ENCODE peak calls at places on chromosomes 5 and 9, in five cellular contexts. H, P, N, D and A are unnamed samples.

GRCh38 chr9:130345009-130345992 is 79.7 kb downstream of the HMCN2 start:
- DNase-seq in H (no peak), P (no peak), N (no peak), D (no peak), A (no peak)

GRCh38 chr5:157269165-157269671 is 3.3 kb downstream of the CYFIP2 start:
- DNase-seq in H (peak), P (no peak), N (no peak), D (no peak), A (peak)

GRCh38 chr5:166695311-166695710 is 1596.1 kb upstream of the WWC1 start:
- DNase-seq in H (no peak), P (no peak), N (no peak), D (no peak), A (no peak)

GRCh38 chr5:170303564-170303963 is 6.0 kb upstream of the LCP2 start:
- DNase-seq in H (no peak), P (no peak), N (no peak), D (no peak), A (no peak)

GRCh38 chr9:134027561-134027960 is 2.3 kb downstream of the BRD3OS start:
- DNase-seq in H (no peak), P (no peak), N (peak), D (no peak), A (no peak)

GRCh38 chr9:100575006-100575405 is 2.9 kb upstream of the CAVIN4 start:
- DNase-seq in H (no peak), P (no peak), N (no peak), D (no peak), A (no peak)

GRCh38 chr9:23669776-23670175 is 156.3 kb downstream of the ELAVL2 start:
- DNase-seq in H (no peak), P (no peak), N (no peak), D (no peak), A (no peak)

GRCh38 chr5:151966046-151966445 is 41.4 kb upstream of the GLRA1 start:
- DNase-seq in H (no peak), P (no peak), N (no peak), D (no peak), A (no peak)

GRCh38 chr9:127763918-127764384 is 14.5 kb downstream of the SH2D3C start:
- DNase-seq in H (no peak), P (no peak), N (peak), D (peak), A (peak)

GRCh38 chr5:96517294-96517693 is 84.2 kb upstream of the PCSK1 start:
- DNase-seq in H (no peak), P (no peak), N (no peak), D (no peak), A (no peak)

GRCh38 chr5:73702951-73703350 is 77.0 kb downstream of the ARHGEF28 start:
- DNase-seq in H (no peak), P (no peak), N (no peak), D (no peak), A (no peak)

GRCh38 chr9:91192785-91193657 is 168.7 kb downstream of the AUH start:
- DNase-seq in H (peak), P (peak), N (peak), D (peak), A (peak)

GRCh38 chr5:78568212-78568611 is 80.4 kb downstream of the LHFPL2 start:
- DNase-seq in H (no peak), P (no peak), N (no peak), D (peak), A (no peak)

GRCh38 chr5:440413-441180 is 2.4 kb upstream of the EXOC3 start:
- DNase-seq in H (no peak), P (no peak), N (no peak), D (no peak), A (no peak)

GRCh38 chr5:122639852-122640251 is 135.0 kb upstream of the SNX2 start:
- DNase-seq in H (no peak), P (no peak), N (no peak), D (no peak), A (no peak)

GRCh38 chr5:35454011-35454525 is 163.6 kb upstream of the SPEF2 start:
- DNase-seq in H (no peak), P (no peak), N (no peak), D (no peak), A (no peak)

GRCh38 chr9:105376893-105377292 is 70.9 kb upstream of the FSD1L start:
- DNase-seq in H (no peak), P (no peak), N (no peak), D (no peak), A (no peak)

GRCh38 chr9:128094950-128095544 is 27.0 kb downstream of the SLC25A25 start:
- DNase-seq in H (no peak), P (peak), N (no peak), D (no peak), A (no peak)

GRCh38 chr5:31086839-31087415 is 106.6 kb upstream of the CDH6 start:
- DNase-seq in H (no peak), P (no peak), N (no peak), D (no peak), A (no peak)

GRCh38 chr5:141816598-141817399 is 61.4 kb downstream of the PCDH1 start:
- DNase-seq in H (no peak), P (no peak), N (no peak), D (peak), A (no peak)

GRCh38 chr9:74824654-74825053 is 63.1 kb downstream of the TRPM6 start:
- DNase-seq in H (no peak), P (no peak), N (no peak), D (peak), A (no peak)

GRCh38 chr9:89755835-89756234 is 151.0 kb downstream of the GADD45G start:
- DNase-seq in H (no peak), P (no peak), N (no peak), D (no peak), A (no peak)

GRCh38 chr5:38751103-38751502 is 94.7 kb upstream of the OSMR start:
- DNase-seq in H (no peak), P (no peak), N (no peak), D (no peak), A (no peak)

GRCh38 chr5:16687898-16688297 is 71.1 kb upstream of the RETREG1 start:
- DNase-seq in H (no peak), P (no peak), N (no peak), D (no peak), A (no peak)

GRCh38 chr9:22214021-22214420 is 204.9 kb upstream of the CDKN2B start:
- DNase-seq in H (no peak), P (no peak), N (no peak), D (no peak), A (no peak)

GRCh38 chr9:18122156-18122555 is 351.8 kb upstream of the ADAMTSL1 start:
- DNase-seq in H (no peak), P (no peak), N (no peak), D (peak), A (no peak)

GRCh38 chr9:98432960-98433359 is 177.5 kb upstream of the TBC1D2 start:
- DNase-seq in H (no peak), P (no peak), N (no peak), D (no peak), A (no peak)

GRCh38 chr5:2138896-2139295 is 256.2 kb upstream of the IRX4 start:
- DNase-seq in H (no peak), P (no peak), N (no peak), D (no peak), A (no peak)

GRCh38 chr5:54254482-54255198 is 55.7 kb downstream of the ARL15 start:
- DNase-seq in H (no peak), P (no peak), N (no peak), D (no peak), A (no peak)

GRCh38 chr5:143204474-143205246 is 198.8 kb downstream of the NR3C1 start:
- DNase-seq in H (no peak), P (no peak), N (no peak), D (no peak), A (no peak)